ENCODE peak calls at places on chromosomes 13 and 19, in nine cellular contexts. G is HT-29; E is HCEC 1CT; Y is NT2/D1; P is GOT3; O is fibroblast of gingiva; Q is stimulated activated CD4-positive, alpha-beta T cell treated with anti-CD3 and anti-CD28 coated beads, Interleukin-15, amount 100 ng/mL, for 1 hour; Z is activated naive CD4-positive, alpha-beta T cell treated with Interleukin-2 at 50 U/mL for 16 hours; M is H4. L is an unnamed sample.

GRCh38 chr13:21216332-21216731 is 39.9 kb downstream of the MRPL57 start:
- DNase-seq in G (no peak), E (no peak), Y (no peak), P (no peak), O (no peak), Q (no peak), Z (no peak), M (no peak), L (no peak)

GRCh38 chr19:3068071-3068470 is 5.8 kb upstream of the TLE5 start:
- DNase-seq in G (peak), E (no peak), Y (no peak), P (no peak), O (no peak), Q (no peak), Z (no peak), M (no peak), L (no peak)

GRCh38 chr19:45250832-45251451 is at the start of gene MARK4:
- DNase-seq in G (peak), E (peak), Y (no peak), P (no peak), O (peak), Q (peak), Z (peak), M (no peak), L (peak)

GRCh38 chr13:47897411-47898050 is 103.5 kb downstream of the SUCLA2 start:
- DNase-seq in G (peak), E (no peak), Y (no peak), P (no peak), O (no peak), Q (no peak), Z (no peak), M (peak), L (no peak)

GRCh38 chr19:44776402-44777096 is 1.1 kb upstream of the CBLC start:
- DNase-seq in G (peak), E (no peak), Y (no peak), P (no peak), O (no peak), Q (no peak), Z (no peak), M (no peak), L (peak)

GRCh38 chr19:41821003-41821735 is 23.3 kb downstream of the LYPD4 start:
- DNase-seq in G (peak), E (peak), Y (peak), P (no peak), O (no peak), Q (no peak), Z (peak), M (peak), L (peak)

GRCh38 chr13:107713314-107713713 is 502.0 kb downstream of the LIG4 start:
- DNase-seq in G (no peak), E (no peak), Y (no peak), P (no peak), O (no peak), Q (no peak), Z (no peak), M (no peak), L (no peak)

GRCh38 chr19:35525873-35526272 is 2.2 kb downstream of the SBSN start:
- DNase-seq in G (no peak), E (no peak), Y (no peak), P (no peak), O (no peak), Q (no peak), Z (no peak), M (no peak), L (no peak)

GRCh38 chr19:5321851-5322681 is 18.5 kb downstream of the PTPRS start:
- DNase-seq in G (no peak), E (no peak), Y (no peak), P (no peak), O (no peak), Q (no peak), Z (peak), M (no peak), L (no peak)

GRCh38 chr19:10803252-10803651 is 32.8 kb downstream of the TMED1 start:
- DNase-seq in G (no peak), E (no peak), Y (no peak), P (no peak), O (no peak), Q (no peak), Z (no peak), M (no peak), L (no peak)

GRCh38 chr13:109657395-109657794 is 129.0 kb downstream of the IRS2 start:
- DNase-seq in G (no peak), E (no peak), Y (no peak), P (no peak), O (peak), Q (no peak), Z (no peak), M (no peak), L (no peak)